ENCODE peak calls at places on chromosomes 1 and 21, in nine cellular contexts. One of them, this sample, is unnamed.

GRCh38 chr1:1989102-1989542 is 14.5 kb downstream of the CFAP74 start:
- DNase-seq in right atrium auricular region: peak; percentile 59
- DNase-seq in heart right ventricle: peak; percentile 63
- DNase-seq in ovary: peak; percentile 62
- DNase-seq in fibroblast of lung: peak; percentile 20
- DNase-seq in GM23338: no peak
- DNase-seq in A549: no peak
- DNase-seq in prostate gland: no peak
- DNase-seq in Panc1: no peak
- DNase-seq in this sample: no peak

GRCh38 chr1:16905112-16905855 is 9.5 kb downstream of the RNU1-2 start:
- DNase-seq in right atrium auricular region: no peak
- DNase-seq in heart right ventricle: no peak
- DNase-seq in ovary: peak; percentile 45
- DNase-seq in fibroblast of lung: peak; percentile 87
- DNase-seq in GM23338: peak; percentile 80
- DNase-seq in A549: peak; percentile 60
- DNase-seq in prostate gland: no peak
- DNase-seq in Panc1: peak; percentile 79
- DNase-seq in this sample: peak; percentile 88

GRCh38 chr1:75614455-75615379 is 3.8 kb upstream of the SLC44A5 start:
- DNase-seq in right atrium auricular region: peak; percentile 62
- DNase-seq in heart right ventricle: peak; percentile 30
- DNase-seq in ovary: peak; percentile 26
- DNase-seq in fibroblast of lung: peak; percentile 58
- DNase-seq in GM23338: peak; percentile 93
- DNase-seq in A549: peak; percentile 53
- DNase-seq in prostate gland: no peak
- DNase-seq in Panc1: no peak
- DNase-seq in this sample: no peak

GRCh38 chr1:100219879-100220278 is 29.8 kb downstream of the DBT start:
- DNase-seq in right atrium auricular region: no peak
- DNase-seq in heart right ventricle: no peak
- DNase-seq in ovary: peak; percentile 25
- DNase-seq in fibroblast of lung: no peak
- DNase-seq in GM23338: no peak
- DNase-seq in A549: no peak
- DNase-seq in prostate gland: no peak
- DNase-seq in Panc1: no peak
- DNase-seq in this sample: no peak

GRCh38 chr1:229893762-229894444 is 173.1 kb upstream of the GALNT2 start:
- DNase-seq in right atrium auricular region: no peak
- DNase-seq in heart right ventricle: no peak
- DNase-seq in ovary: no peak
- DNase-seq in fibroblast of lung: peak; percentile 22
- DNase-seq in GM23338: no peak
- DNase-seq in A549: no peak
- DNase-seq in prostate gland: no peak
- DNase-seq in Panc1: no peak
- DNase-seq in this sample: no peak

GRCh38 chr1:23040509-23040908 is 21.2 kb downstream of the KDM1A start:
- DNase-seq in right atrium auricular region: no peak
- DNase-seq in heart right ventricle: no peak
- DNase-seq in ovary: no peak
- DNase-seq in fibroblast of lung: no peak
- DNase-seq in GM23338: no peak
- DNase-seq in A549: no peak
- DNase-seq in prostate gland: no peak
- DNase-seq in Panc1: no peak
- DNase-seq in this sample: no peak

GRCh38 chr1:234554478-234555311 is 55.3 kb downstream of the IRF2BP2 start:
- DNase-seq in right atrium auricular region: no peak
- DNase-seq in heart right ventricle: no peak
- DNase-seq in ovary: peak; percentile 39
- DNase-seq in fibroblast of lung: peak; percentile 49
- DNase-seq in GM23338: no peak
- DNase-seq in A549: no peak
- DNase-seq in prostate gland: no peak
- DNase-seq in Panc1: no peak
- DNase-seq in this sample: no peak

GRCh38 chr1:217418241-217418840 is 212.5 kb downstream of the GPATCH2 start:
- DNase-seq in right atrium auricular region: no peak
- DNase-seq in heart right ventricle: no peak
- DNase-seq in ovary: no peak
- DNase-seq in fibroblast of lung: no peak
- DNase-seq in GM23338: no peak
- DNase-seq in A549: no peak
- DNase-seq in prostate gland: no peak
- DNase-seq in Panc1: no peak
- DNase-seq in this sample: peak; percentile 18

GRCh38 chr1:32507021-32507420 is 32.2 kb upstream of the ZBTB8A start:
- DNase-seq in right atrium auricular region: no peak
- DNase-seq in heart right ventricle: no peak
- DNase-seq in ovary: no peak
- DNase-seq in fibroblast of lung: no peak
- DNase-seq in GM23338: no peak
- DNase-seq in A549: no peak
- DNase-seq in prostate gland: no peak
- DNase-seq in Panc1: no peak
- DNase-seq in this sample: no peak

GRCh38 chr1:167003711-167004110 is 14.6 kb downstream of the MAEL start:
- DNase-seq in right atrium auricular region: no peak
- DNase-seq in heart right ventricle: no peak
- DNase-seq in ovary: no peak
- DNase-seq in fibroblast of lung: no peak
- DNase-seq in GM23338: no peak
- DNase-seq in A549: no peak
- DNase-seq in prostate gland: no peak
- DNase-seq in Panc1: no peak
- DNase-seq in this sample: no peak

GRCh38 chr1:17588048-17588781 is 48.7 kb downstream of the ARHGEF10L start:
- DNase-seq in right atrium auricular region: no peak
- DNase-seq in heart right ventricle: peak; percentile 70
- DNase-seq in ovary: no peak
- DNase-seq in fibroblast of lung: peak; percentile 74
- DNase-seq in GM23338: peak; percentile 44
- DNase-seq in A549: no peak
- DNase-seq in prostate gland: peak; percentile 26
- DNase-seq in Panc1: no peak
- DNase-seq in this sample: no peak

GRCh38 chr1:10573446-10573845 is 98.7 kb downstream of the PEX14 start:
- DNase-seq in right atrium auricular region: no peak
- DNase-seq in heart right ventricle: no peak
- DNase-seq in ovary: no peak
- DNase-seq in fibroblast of lung: peak; percentile 65
- DNase-seq in GM23338: no peak
- DNase-seq in A549: no peak
- DNase-seq in prostate gland: no peak
- DNase-seq in Panc1: no peak
- DNase-seq in this sample: no peak

DNA sequence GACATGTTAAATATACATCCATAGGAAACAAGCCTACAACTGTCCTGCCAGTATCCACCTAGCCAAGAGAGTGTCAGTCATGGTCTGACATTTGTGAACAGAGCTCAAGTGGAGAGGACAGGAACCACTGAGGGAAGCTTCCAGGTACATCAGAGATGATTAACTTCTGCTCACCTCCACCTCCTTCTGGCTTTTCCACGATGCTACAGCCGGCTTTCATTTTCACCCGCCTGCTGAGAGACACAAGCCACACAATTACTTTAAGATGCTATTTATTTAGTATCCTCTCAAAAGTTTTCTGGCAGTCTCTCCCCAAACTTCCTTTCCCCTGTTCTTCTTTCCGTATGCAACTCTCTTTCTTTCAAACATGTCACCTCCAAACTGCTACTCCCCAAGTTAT is 2.1 kb downstream of the ETV3 start:
- DNase-seq in right atrium auricular region: no peak
- DNase-seq in heart right ventricle: no peak
- DNase-seq in ovary: no peak
- DNase-seq in fibroblast of lung: no peak
- DNase-seq in GM23338: no peak
- DNase-seq in A549: peak; percentile 30
- DNase-seq in prostate gland: no peak
- DNase-seq in Panc1: no peak
- DNase-seq in this sample: no peak
- TF ChIP-seq CTCF in right atrium auricular region: no peak
- TF ChIP-seq CTCF in heart right ventricle: no peak
- TF ChIP-seq CTCF in ovary: no peak
- TF ChIP-seq CTCF in fibroblast of lung: no peak
- TF ChIP-seq CTCF in GM23338: peak; percentile 33
- TF ChIP-seq CTCF in A549: no peak
- TF ChIP-seq CTCF in prostate gland: no peak
- TF ChIP-seq CTCF in Panc1: peak; percentile 33
- TF ChIP-seq CTCF in this sample: no peak

GRCh38 chr1:6269997-6270401 is 9.1 kb upstream of the GPR153 start:
- DNase-seq in right atrium auricular region: no peak
- DNase-seq in heart right ventricle: no peak
- DNase-seq in ovary: no peak
- DNase-seq in fibroblast of lung: no peak
- DNase-seq in GM23338: no peak
- DNase-seq in A549: no peak
- DNase-seq in prostate gland: no peak
- DNase-seq in Panc1: no peak
- DNase-seq in this sample: no peak
- H3K27ac ChIP-seq in right atrium auricular region: no peak overlapping the region
- H3K27ac ChIP-seq in heart right ventricle: no peak overlapping the region
- H3K27ac ChIP-seq in ovary: no peak overlapping the region
- H3K27ac ChIP-seq in fibroblast of lung: no peak overlapping the region
- H3K27ac ChIP-seq in GM23338: no peak overlapping the region
- H3K27ac ChIP-seq in A549: no peak overlapping the region
- H3K27ac ChIP-seq in prostate gland: no peak overlapping the region
- H3K27ac ChIP-seq in Panc1: no peak overlapping the region
- H3K27ac ChIP-seq in this sample: no peak overlapping the region

GRCh38 chr21:37076087-37076486 is 3.0 kb downstream of the TTC3 start:
- DNase-seq in right atrium auricular region: no peak
- DNase-seq in heart right ventricle: no peak
- DNase-seq in ovary: no peak
- DNase-seq in fibroblast of lung: no peak
- DNase-seq in GM23338: no peak
- DNase-seq in A549: no peak
- DNase-seq in prostate gland: no peak
- DNase-seq in Panc1: no peak
- DNase-seq in this sample: no peak

GRCh38 chr21:37073417-37074194 is 552 bp downstream of the TTC3 start:
- DNase-seq in right atrium auricular region: no peak
- DNase-seq in heart right ventricle: peak; percentile 53
- DNase-seq in ovary: peak; percentile 67
- DNase-seq in fibroblast of lung: peak; percentile 63
- DNase-seq in GM23338: no peak
- DNase-seq in A549: no peak
- DNase-seq in prostate gland: peak; percentile 47
- DNase-seq in Panc1: no peak
- DNase-seq in this sample: no peak

GRCh38 chr21:37074195-37074510 is 1.1 kb downstream of the TTC3 start:
- DNase-seq in right atrium auricular region: no peak
- DNase-seq in heart right ventricle: no peak
- DNase-seq in ovary: no peak
- DNase-seq in fibroblast of lung: no peak
- DNase-seq in GM23338: peak; percentile 17
- DNase-seq in A549: no peak
- DNase-seq in prostate gland: no peak
- DNase-seq in Panc1: no peak
- DNase-seq in this sample: no peak

GRCh38 chr21:37075214-37075770 is 2.2 kb downstream of the TTC3 start:
- DNase-seq in right atrium auricular region: no peak
- DNase-seq in heart right ventricle: no peak
- DNase-seq in ovary: no peak
- DNase-seq in fibroblast of lung: no peak
- DNase-seq in GM23338: no peak
- DNase-seq in A549: no peak
- DNase-seq in prostate gland: no peak
- DNase-seq in Panc1: no peak
- DNase-seq in this sample: no peak

DNA sequence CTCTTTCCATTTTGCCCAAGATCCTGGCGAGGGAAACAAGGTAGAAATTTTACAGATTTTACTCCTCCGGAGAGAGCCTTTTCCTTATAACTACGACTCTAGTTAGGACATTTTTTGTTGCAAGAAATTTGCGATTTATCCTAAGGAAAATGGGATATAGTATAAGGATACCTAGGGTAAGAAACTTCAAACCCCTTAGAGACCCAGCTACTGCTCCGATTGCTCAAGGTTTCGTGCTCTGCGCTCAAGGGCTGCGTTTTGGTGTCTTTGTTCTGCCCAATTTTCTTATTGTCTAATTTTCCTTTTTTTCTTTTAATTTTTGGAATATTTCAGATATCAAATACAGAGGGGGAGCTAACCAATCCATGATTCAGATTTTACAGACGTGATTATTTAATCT is 1.5 kb downstream of the TTC3 start:
- DNase-seq in right atrium auricular region: no peak
- DNase-seq in heart right ventricle: no peak
- DNase-seq in ovary: no peak
- DNase-seq in fibroblast of lung: no peak
- DNase-seq in GM23338: no peak
- DNase-seq in A549: no peak
- DNase-seq in prostate gland: no peak
- DNase-seq in Panc1: no peak
- DNase-seq in this sample: no peak
- H3K4me3 ChIP-seq in right atrium auricular region: peak overlapping the region; percentile 83
- H3K4me3 ChIP-seq in heart right ventricle: peak overlapping the region; percentile 87
- H3K4me3 ChIP-seq in ovary: peak overlapping the region; percentile 92
- H3K4me3 ChIP-seq in fibroblast of lung: peak overlapping the region; percentile 91
- H3K4me3 ChIP-seq in GM23338: peak overlapping the region; percentile 72
- H3K4me3 ChIP-seq in A549: peak overlapping the region; percentile 79
- H3K4me3 ChIP-seq in prostate gland: peak overlapping the region; percentile 87
- H3K4me3 ChIP-seq in Panc1: peak overlapping the region; percentile 70
- H3K4me3 ChIP-seq in this sample: peak overlapping the region; percentile 92

GRCh38 chr1:91842056-91842455 is 43.9 kb downstream of the TGFBR3 start:
- DNase-seq in right atrium auricular region: no peak
- DNase-seq in heart right ventricle: no peak
- DNase-seq in ovary: no peak
- DNase-seq in fibroblast of lung: no peak
- DNase-seq in GM23338: no peak
- DNase-seq in A549: no peak
- DNase-seq in prostate gland: no peak
- DNase-seq in Panc1: no peak
- DNase-seq in this sample: no peak

GRCh38 chr1:91831132-91831930 is 54.6 kb downstream of the TGFBR3 start:
- DNase-seq in right atrium auricular region: no peak
- DNase-seq in heart right ventricle: no peak
- DNase-seq in ovary: no peak
- DNase-seq in fibroblast of lung: peak; percentile 20
- DNase-seq in GM23338: no peak
- DNase-seq in A549: no peak
- DNase-seq in prostate gland: peak; percentile 52
- DNase-seq in Panc1: no peak
- DNase-seq in this sample: no peak

GRCh38 chr1:91830242-91831131 is 55.5 kb downstream of the TGFBR3 start:
- DNase-seq in right atrium auricular region: peak; percentile 83
- DNase-seq in heart right ventricle: peak; percentile 87
- DNase-seq in ovary: peak; percentile 78
- DNase-seq in fibroblast of lung: peak; percentile 74
- DNase-seq in GM23338: no peak
- DNase-seq in A549: peak; percentile 21
- DNase-seq in prostate gland: no peak
- DNase-seq in Panc1: no peak
- DNase-seq in this sample: peak; percentile 76

GRCh38 chr1:91835087-91835521 is 50.8 kb downstream of the TGFBR3 start:
- DNase-seq in right atrium auricular region: no peak
- DNase-seq in heart right ventricle: no peak
- DNase-seq in ovary: no peak
- DNase-seq in fibroblast of lung: no peak
- DNase-seq in GM23338: no peak
- DNase-seq in A549: no peak
- DNase-seq in prostate gland: no peak
- DNase-seq in Panc1: no peak
- DNase-seq in this sample: no peak

GRCh38 chr1:91836307-91837056 is 49.5 kb downstream of the TGFBR3 start:
- DNase-seq in right atrium auricular region: no peak
- DNase-seq in heart right ventricle: no peak
- DNase-seq in ovary: no peak
- DNase-seq in fibroblast of lung: no peak
- DNase-seq in GM23338: peak; percentile 51
- DNase-seq in A549: no peak
- DNase-seq in prostate gland: no peak
- DNase-seq in Panc1: no peak
- DNase-seq in this sample: no peak
- TF ChIP-seq CTCF in right atrium auricular region: no peak
- TF ChIP-seq CTCF in heart right ventricle: peak; percentile 10
- TF ChIP-seq CTCF in ovary: no peak
- TF ChIP-seq CTCF in fibroblast of lung: no peak
- TF ChIP-seq CTCF in GM23338: no peak
- TF ChIP-seq CTCF in A549: no peak
- TF ChIP-seq CTCF in prostate gland: no peak
- TF ChIP-seq CTCF in Panc1: no peak
- TF ChIP-seq CTCF in this sample: peak; percentile 23

This sample was measured in AG04450.